ENCODE peak calls at places on chromosomes 16 and 17, in six cellular contexts. S, Y, E, M, A and I are unnamed samples.

GRCh38 chr16:48000622-48001021 is 155.2 kb downstream of the ABCC12 start:
- DNase-seq in S (no peak), Y (no peak), E (no peak), M (no peak), A (no peak), I (no peak)

GRCh38 chr17:73641779-73642580 is 2.3 kb downstream of the SDK2 start:
- DNase-seq in S (no peak), Y (no peak), E (no peak), M (no peak), A (no peak), I (no peak)

GRCh38 chr17:49874911-49875310 is 27.0 kb upstream of the TAC4 start:
- DNase-seq in S (no peak), Y (no peak), E (no peak), M (no peak), A (no peak), I (no peak)

GRCh38 chr16:20897253-20897896 is 2.8 kb downstream of the DCUN1D3 start:
- DNase-seq in S (no peak), Y (no peak), E (no peak), M (no peak), A (no peak), I (no peak)

GRCh38 chr17:9728005-9728404 is 63.4 kb downstream of the DHRS7C start:
- DNase-seq in S (no peak), Y (no peak), E (no peak), M (no peak), A (no peak), I (no peak)

GRCh38 chr16:88869673-88869980 is 3.2 kb upstream of the PABPN1L start:
- DNase-seq in S (no peak), Y (no peak), E (no peak), M (no peak), A (no peak), I (no peak)

GRCh38 chr17:27654654-27655524 is 23.9 kb downstream of the LGALS9 start:
- DNase-seq in S (peak; percentile 69), Y (peak; percentile 28), E (peak; percentile 69), M (peak; percentile 82), A (peak; percentile 55), I (peak; percentile 62)

GRCh38 chr16:35510701-35511100 is 2051.3 kb downstream of the TP53TG3F start:
- DNase-seq in S (no peak), Y (no peak), E (no peak), M (no peak), A (no peak), I (no peak)

GRCh38 chr16:2035431-2036199 is 8.9 kb downstream of the NHERF2 start:
- DNase-seq in S (no peak), Y (no peak), E (peak; percentile 80), M (no peak), A (no peak), I (no peak)

GRCh38 chr17:72516772-72517399 is 396.1 kb downstream of the SOX9 start:
- DNase-seq in S (no peak), Y (no peak), E (no peak), M (no peak), A (no peak), I (no peak)

GRCh38 chr17:45234641-45235040 is 13.0 kb downstream of the FMNL1 start:
- DNase-seq in S (no peak), Y (peak; percentile 55), E (no peak), M (no peak), A (peak; percentile 50), I (peak; percentile 44)

GRCh38 chr17:72683506-72684404 is 408.7 kb downstream of the SLC39A11 start:
- DNase-seq in S (no peak), Y (no peak), E (peak; percentile 51), M (no peak), A (no peak), I (no peak)